ENCODE peak calls at places on chromosomes 16 and 17, in ten cellular contexts. One of them, this sample, is unnamed.
A peak's percentile ranks its signal among the peaks of the same experiment; 100 is the strongest.

GRCh38 chr16:57994778-57995177 is 5.7 kb downstream of the ZNF319 start:
- DNase-seq in naive thymus-derived CD4-positive, alpha-beta T cell: no peak
- DNase-seq in GM23338: peak; percentile 68
- DNase-seq in colonic mucosa: peak; percentile 55
- DNase-seq in CD8-positive, alpha-beta T cell: peak; percentile 46
- DNase-seq in iPS DF 6.9: no peak
- DNase-seq in breast epithelium: no peak
- DNase-seq in lung: peak; percentile 69
- DNase-seq in psoas muscle: peak; percentile 54
- DNase-seq in heart left ventricle: peak; percentile 66
- DNase-seq in this sample: peak; percentile 24

GRCh38 chr17:65604070-65604469 is 42.6 kb upstream of the AXIN2 start:
- DNase-seq in naive thymus-derived CD4-positive, alpha-beta T cell: no peak
- DNase-seq in GM23338: no peak
- DNase-seq in colonic mucosa: no peak
- DNase-seq in CD8-positive, alpha-beta T cell: no peak
- DNase-seq in iPS DF 6.9: no peak
- DNase-seq in breast epithelium: no peak
- DNase-seq in lung: no peak
- DNase-seq in psoas muscle: no peak
- DNase-seq in heart left ventricle: no peak
- DNase-seq in this sample: no peak

GRCh38 chr17:72717276-72717675 is 375.2 kb downstream of the SLC39A11 start:
- DNase-seq in naive thymus-derived CD4-positive, alpha-beta T cell: no peak
- DNase-seq in GM23338: no peak
- DNase-seq in colonic mucosa: no peak
- DNase-seq in CD8-positive, alpha-beta T cell: no peak
- DNase-seq in iPS DF 6.9: no peak
- DNase-seq in breast epithelium: no peak
- DNase-seq in lung: no peak
- DNase-seq in psoas muscle: no peak
- DNase-seq in heart left ventricle: no peak
- DNase-seq in this sample: no peak

GRCh38 chr17:69945698-69946185 is 129.3 kb upstream of the KCNJ16 start:
- DNase-seq in naive thymus-derived CD4-positive, alpha-beta T cell: no peak
- DNase-seq in GM23338: no peak
- DNase-seq in colonic mucosa: no peak
- DNase-seq in CD8-positive, alpha-beta T cell: no peak
- DNase-seq in iPS DF 6.9: no peak
- DNase-seq in breast epithelium: no peak
- DNase-seq in lung: no peak
- DNase-seq in psoas muscle: no peak
- DNase-seq in heart left ventricle: no peak
- DNase-seq in this sample: no peak

GRCh38 chr17:80749611-80750010 is 205.0 kb downstream of the RPTOR start:
- DNase-seq in naive thymus-derived CD4-positive, alpha-beta T cell: no peak
- DNase-seq in GM23338: no peak
- DNase-seq in colonic mucosa: no peak
- DNase-seq in CD8-positive, alpha-beta T cell: no peak
- DNase-seq in iPS DF 6.9: no peak
- DNase-seq in breast epithelium: no peak
- DNase-seq in lung: no peak
- DNase-seq in psoas muscle: no peak
- DNase-seq in heart left ventricle: no peak
- DNase-seq in this sample: no peak

GRCh38 chr17:46108120-46108519 is 85.1 kb downstream of the KANSL1 start:
- DNase-seq in naive thymus-derived CD4-positive, alpha-beta T cell: no peak
- DNase-seq in GM23338: no peak
- DNase-seq in colonic mucosa: no peak
- DNase-seq in CD8-positive, alpha-beta T cell: no peak
- DNase-seq in iPS DF 6.9: no peak
- DNase-seq in breast epithelium: no peak
- DNase-seq in lung: no peak
- DNase-seq in psoas muscle: no peak
- DNase-seq in heart left ventricle: no peak
- DNase-seq in this sample: no peak

GRCh38 chr16:57045694-57046381 is 46.5 kb upstream of the CPNE2 start:
- DNase-seq in naive thymus-derived CD4-positive, alpha-beta T cell: no peak
- DNase-seq in GM23338: peak; percentile 84
- DNase-seq in colonic mucosa: peak; percentile 63
- DNase-seq in CD8-positive, alpha-beta T cell: peak; percentile 54
- DNase-seq in iPS DF 6.9: peak; percentile 37
- DNase-seq in breast epithelium: no peak
- DNase-seq in lung: no peak
- DNase-seq in psoas muscle: peak; percentile 75
- DNase-seq in heart left ventricle: peak; percentile 84
- DNase-seq in this sample: no peak

GRCh38 chr17:78412403-78412802 is 34.0 kb downstream of the PGS1 start:
- DNase-seq in naive thymus-derived CD4-positive, alpha-beta T cell: no peak
- DNase-seq in GM23338: peak; percentile 54
- DNase-seq in colonic mucosa: no peak
- DNase-seq in CD8-positive, alpha-beta T cell: no peak
- DNase-seq in iPS DF 6.9: no peak
- DNase-seq in breast epithelium: no peak
- DNase-seq in lung: no peak
- DNase-seq in psoas muscle: peak; percentile 33
- DNase-seq in heart left ventricle: no peak
- DNase-seq in this sample: no peak

GRCh38 chr17:7959503-7960253 is 27.7 kb downstream of the CNTROB start:
- DNase-seq in naive thymus-derived CD4-positive, alpha-beta T cell: no peak
- DNase-seq in GM23338: no peak
- DNase-seq in colonic mucosa: no peak
- DNase-seq in CD8-positive, alpha-beta T cell: no peak
- DNase-seq in iPS DF 6.9: no peak
- DNase-seq in breast epithelium: no peak
- DNase-seq in lung: peak; percentile 69
- DNase-seq in psoas muscle: no peak
- DNase-seq in heart left ventricle: no peak
- DNase-seq in this sample: no peak

GRCh38 chr17:80025140-80025539 is 10.5 kb downstream of the TBC1D16 start:
- DNase-seq in naive thymus-derived CD4-positive, alpha-beta T cell: no peak
- DNase-seq in GM23338: peak; percentile 63
- DNase-seq in colonic mucosa: no peak
- DNase-seq in CD8-positive, alpha-beta T cell: no peak
- DNase-seq in iPS DF 6.9: no peak
- DNase-seq in breast epithelium: peak; percentile 84
- DNase-seq in lung: no peak
- DNase-seq in psoas muscle: no peak
- DNase-seq in heart left ventricle: no peak
- DNase-seq in this sample: no peak

GRCh38 chr17:54860617-54861468 is 39.8 kb upstream of the TOM1L1 start:
- DNase-seq in naive thymus-derived CD4-positive, alpha-beta T cell: no peak
- DNase-seq in GM23338: no peak
- DNase-seq in colonic mucosa: no peak
- DNase-seq in CD8-positive, alpha-beta T cell: no peak
- DNase-seq in iPS DF 6.9: no peak
- DNase-seq in breast epithelium: no peak
- DNase-seq in lung: no peak
- DNase-seq in psoas muscle: no peak
- DNase-seq in heart left ventricle: no peak
- DNase-seq in this sample: no peak

GRCh38 chr17:54861469-54861983 is 39.1 kb upstream of the TOM1L1 start:
- DNase-seq in naive thymus-derived CD4-positive, alpha-beta T cell: no peak
- DNase-seq in GM23338: no peak
- DNase-seq in colonic mucosa: no peak
- DNase-seq in CD8-positive, alpha-beta T cell: no peak
- DNase-seq in iPS DF 6.9: no peak
- DNase-seq in breast epithelium: no peak
- DNase-seq in lung: no peak
- DNase-seq in psoas muscle: no peak
- DNase-seq in heart left ventricle: no peak
- DNase-seq in this sample: no peak

GRCh38 chr17:54864636-54865420 is 35.8 kb upstream of the TOM1L1 start:
- DNase-seq in naive thymus-derived CD4-positive, alpha-beta T cell: no peak
- DNase-seq in GM23338: no peak
- DNase-seq in colonic mucosa: no peak
- DNase-seq in CD8-positive, alpha-beta T cell: no peak
- DNase-seq in iPS DF 6.9: no peak
- DNase-seq in breast epithelium: no peak
- DNase-seq in lung: no peak
- DNase-seq in psoas muscle: no peak
- DNase-seq in heart left ventricle: no peak
- DNase-seq in this sample: no peak

GRCh38 chr17:54867634-54868033 is 33.0 kb upstream of the TOM1L1 start:
- DNase-seq in naive thymus-derived CD4-positive, alpha-beta T cell: no peak
- DNase-seq in GM23338: no peak
- DNase-seq in colonic mucosa: no peak
- DNase-seq in CD8-positive, alpha-beta T cell: no peak
- DNase-seq in iPS DF 6.9: no peak
- DNase-seq in breast epithelium: no peak
- DNase-seq in lung: no peak
- DNase-seq in psoas muscle: no peak
- DNase-seq in heart left ventricle: no peak
- DNase-seq in this sample: no peak

DNA sequence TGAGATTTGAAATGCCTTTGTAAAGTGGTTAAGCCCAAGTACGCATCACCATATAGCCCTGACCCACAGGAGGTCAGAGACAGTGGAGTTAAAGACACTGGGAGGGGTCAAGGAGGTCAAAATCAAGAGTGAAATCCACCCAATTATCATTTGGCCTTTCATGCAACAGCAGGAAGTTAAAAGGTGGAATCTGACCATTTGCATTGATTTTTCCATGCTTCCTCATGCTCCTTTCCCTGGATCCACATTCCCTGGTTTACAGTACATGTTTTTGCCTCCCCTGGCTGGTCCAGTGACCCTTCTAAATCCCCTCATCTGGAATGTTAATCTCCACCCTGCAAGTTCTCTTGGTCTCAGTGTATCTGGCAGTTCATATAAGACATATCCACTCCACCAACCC is 36.6 kb upstream of the TOM1L1 start:
- DNase-seq in naive thymus-derived CD4-positive, alpha-beta T cell: no peak
- DNase-seq in GM23338: no peak
- DNase-seq in colonic mucosa: no peak
- DNase-seq in CD8-positive, alpha-beta T cell: no peak
- DNase-seq in iPS DF 6.9: no peak
- DNase-seq in breast epithelium: no peak
- DNase-seq in lung: no peak
- DNase-seq in psoas muscle: no peak
- DNase-seq in heart left ventricle: no peak
- DNase-seq in this sample: no peak
- H3K4me1 ChIP-seq in naive thymus-derived CD4-positive, alpha-beta T cell: no peaks in the 10 kb centered on the region
- H3K4me1 ChIP-seq in GM23338: no peaks in the 10 kb centered on the region
- H3K4me1 ChIP-seq in colonic mucosa: no peaks in the 10 kb centered on the region
- H3K4me1 ChIP-seq in CD8-positive, alpha-beta T cell: no peaks in the 10 kb centered on the region
- H3K4me1 ChIP-seq in iPS DF 6.9: no peaks in the 10 kb centered on the region
- H3K4me1 ChIP-seq in breast epithelium: no peaks in the 10 kb centered on the region
- H3K4me1 ChIP-seq in lung: no peaks in the 10 kb centered on the region
- H3K4me1 ChIP-seq in psoas muscle: no peaks in the 10 kb centered on the region
- H3K4me1 ChIP-seq in heart left ventricle: no peaks in the 10 kb centered on the region
- H3K4me1 ChIP-seq in this sample: no peaks in the 10 kb centered on the region

GRCh38 chr17:49404371-49404770 is 10.3 kb downstream of the PHB1 start:
- DNase-seq in naive thymus-derived CD4-positive, alpha-beta T cell: no peak
- DNase-seq in GM23338: no peak
- DNase-seq in colonic mucosa: no peak
- DNase-seq in CD8-positive, alpha-beta T cell: peak; percentile 33
- DNase-seq in iPS DF 6.9: no peak
- DNase-seq in breast epithelium: no peak
- DNase-seq in lung: no peak
- DNase-seq in psoas muscle: no peak
- DNase-seq in heart left ventricle: no peak
- DNase-seq in this sample: peak; percentile 51
- H3K36me3 ChIP-seq in naive thymus-derived CD4-positive, alpha-beta T cell: peaks cover 9% of the 10 kb centered on the region
- H3K36me3 ChIP-seq in GM23338: peaks cover 40% of the 10 kb centered on the region
- H3K36me3 ChIP-seq in colonic mucosa: peaks cover 23% of the 10 kb centered on the region
- H3K36me3 ChIP-seq in CD8-positive, alpha-beta T cell: peaks cover 36% of the 10 kb centered on the region
- H3K36me3 ChIP-seq in iPS DF 6.9: peaks cover 38% of the 10 kb centered on the region
- H3K36me3 ChIP-seq in breast epithelium: peaks cover 8% of the 10 kb centered on the region
- H3K36me3 ChIP-seq in lung: peaks cover 40% of the 10 kb centered on the region
- H3K36me3 ChIP-seq in psoas muscle: peaks cover 64% of the 10 kb centered on the region
- H3K36me3 ChIP-seq in heart left ventricle: peaks cover 64% of the 10 kb centered on the region
- H3K36me3 ChIP-seq in this sample: peaks cover 45% of the 10 kb centered on the region

DNA sequence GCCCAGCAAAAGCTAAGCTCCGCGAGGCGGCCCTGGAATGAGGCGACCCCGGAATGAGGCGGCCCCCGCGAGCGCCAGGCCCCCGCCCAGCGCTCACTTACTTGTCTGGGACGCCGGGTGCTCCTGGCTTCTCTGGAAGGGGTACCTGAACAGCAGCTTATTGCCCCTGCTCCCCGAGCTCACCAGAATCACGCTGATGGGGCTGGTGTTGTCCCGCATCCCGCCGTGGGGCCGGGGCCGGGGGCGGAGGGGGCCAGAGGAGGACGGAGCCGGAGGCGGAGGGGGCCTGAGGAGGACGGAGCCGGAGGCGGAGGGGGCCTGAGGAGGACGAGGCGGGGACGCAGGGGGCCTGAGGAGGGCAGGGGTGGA is 440 bp downstream of the NPRL3 start:
- DNase-seq in naive thymus-derived CD4-positive, alpha-beta T cell: peak; percentile 18
- DNase-seq in GM23338: peak; percentile 58
- DNase-seq in colonic mucosa: no peak
- DNase-seq in CD8-positive, alpha-beta T cell: peak; percentile 28
- DNase-seq in iPS DF 6.9: no peak
- DNase-seq in breast epithelium: no peak
- DNase-seq in lung: no peak
- DNase-seq in psoas muscle: peak; percentile 27
- DNase-seq in heart left ventricle: peak; percentile 28
- DNase-seq in this sample: peak; percentile 29
- H3K4me3 ChIP-seq in naive thymus-derived CD4-positive, alpha-beta T cell: peak overlapping the region; percentile 58
- H3K4me3 ChIP-seq in GM23338: peak overlapping the region; percentile 92
- H3K4me3 ChIP-seq in colonic mucosa: peak overlapping the region; percentile 52
- H3K4me3 ChIP-seq in CD8-positive, alpha-beta T cell: peak overlapping the region; percentile 58
- H3K4me3 ChIP-seq in iPS DF 6.9: peak overlapping the region; percentile 36
- H3K4me3 ChIP-seq in breast epithelium: peak overlapping the region; percentile 81
- H3K4me3 ChIP-seq in lung: peak overlapping the region; percentile 76
- H3K4me3 ChIP-seq in psoas muscle: peak overlapping the region; percentile 75
- H3K4me3 ChIP-seq in heart left ventricle: peak overlapping the region; percentile 63
- H3K4me3 ChIP-seq in this sample: peak overlapping the region; percentile 37

GRCh38 chr17:1467898-1468492 is 12.0 kb upstream of the CRK start:
- DNase-seq in naive thymus-derived CD4-positive, alpha-beta T cell: no peak
- DNase-seq in GM23338: peak; percentile 72
- DNase-seq in colonic mucosa: no peak
- DNase-seq in CD8-positive, alpha-beta T cell: no peak
- DNase-seq in iPS DF 6.9: no peak
- DNase-seq in breast epithelium: no peak
- DNase-seq in lung: peak; percentile 81
- DNase-seq in psoas muscle: peak; percentile 84
- DNase-seq in heart left ventricle: no peak
- DNase-seq in this sample: no peak

GRCh38 chr17:1470071-1470773 is 14.2 kb upstream of the CRK start:
- DNase-seq in naive thymus-derived CD4-positive, alpha-beta T cell: no peak
- DNase-seq in GM23338: no peak
- DNase-seq in colonic mucosa: no peak
- DNase-seq in CD8-positive, alpha-beta T cell: no peak
- DNase-seq in iPS DF 6.9: no peak
- DNase-seq in breast epithelium: no peak
- DNase-seq in lung: no peak
- DNase-seq in psoas muscle: no peak
- DNase-seq in heart left ventricle: no peak
- DNase-seq in this sample: no peak

GRCh38 chr17:1467258-1467657 is 11.2 kb upstream of the CRK start:
- DNase-seq in naive thymus-derived CD4-positive, alpha-beta T cell: no peak
- DNase-seq in GM23338: no peak
- DNase-seq in colonic mucosa: no peak
- DNase-seq in CD8-positive, alpha-beta T cell: no peak
- DNase-seq in iPS DF 6.9: no peak
- DNase-seq in breast epithelium: no peak
- DNase-seq in lung: no peak
- DNase-seq in psoas muscle: no peak
- DNase-seq in heart left ventricle: no peak
- DNase-seq in this sample: no peak

GRCh38 chr17:1470774-1471462 is 14.9 kb upstream of the CRK start:
- DNase-seq in naive thymus-derived CD4-positive, alpha-beta T cell: no peak
- DNase-seq in GM23338: no peak
- DNase-seq in colonic mucosa: no peak
- DNase-seq in CD8-positive, alpha-beta T cell: no peak
- DNase-seq in iPS DF 6.9: no peak
- DNase-seq in breast epithelium: no peak
- DNase-seq in lung: no peak
- DNase-seq in psoas muscle: no peak
- DNase-seq in heart left ventricle: no peak
- DNase-seq in this sample: no peak

GRCh38 chr17:1469231-1469852 is 13.3 kb upstream of the CRK start:
- DNase-seq in naive thymus-derived CD4-positive, alpha-beta T cell: no peak
- DNase-seq in GM23338: peak; percentile 72
- DNase-seq in colonic mucosa: no peak
- DNase-seq in CD8-positive, alpha-beta T cell: no peak
- DNase-seq in iPS DF 6.9: no peak
- DNase-seq in breast epithelium: no peak
- DNase-seq in lung: no peak
- DNase-seq in psoas muscle: no peak
- DNase-seq in heart left ventricle: no peak
- DNase-seq in this sample: no peak
- H3K4me1 ChIP-seq in naive thymus-derived CD4-positive, alpha-beta T cell: peaks cover 7% of the 10 kb centered on the region
- H3K4me1 ChIP-seq in GM23338: peaks cover 16% of the 10 kb centered on the region
- H3K4me1 ChIP-seq in colonic mucosa: no peaks in the 10 kb centered on the region
- H3K4me1 ChIP-seq in CD8-positive, alpha-beta T cell: peaks cover 11% of the 10 kb centered on the region
- H3K4me1 ChIP-seq in iPS DF 6.9: no peaks in the 10 kb centered on the region
- H3K4me1 ChIP-seq in breast epithelium: no peaks in the 10 kb centered on the region
- H3K4me1 ChIP-seq in lung: no peaks in the 10 kb centered on the region
- H3K4me1 ChIP-seq in psoas muscle: peaks cover 9% of the 10 kb centered on the region
- H3K4me1 ChIP-seq in heart left ventricle: peaks cover 7% of the 10 kb centered on the region
- H3K4me1 ChIP-seq in this sample: peaks cover 6% of the 10 kb centered on the region

This sample was measured in CD8-positive, alpha-beta memory T cell.